ENCODE peak calls at places on chromosomes 11 and 22, in nine cellular contexts. One of them, this sample, is unnamed.

GRCh38 chr11:35029979-35030378 is 109.0 kb upstream of the CD44 start:
- DNase-seq in GM12891: no peak
- DNase-seq in choroid plexus epithelial cell: peak; percentile 72
- DNase-seq in body of pancreas: no peak
- DNase-seq in Caco-2: no peak
- DNase-seq in nucleus accumbens: no peak
- DNase-seq in anterior cingulate cortex: no peak
- DNase-seq in activated CD4-positive, alpha-beta T cell treated with anti-CD3 and anti-CD28 coated beads, Interleukin-2, amount 50 U/mL, for 48 hours: peak; percentile 31
- DNase-seq in fibroblast of villous mesenchyme: peak; percentile 86
- DNase-seq in this sample: no peak

GRCh38 chr11:56624661-56625110 is 10.0 kb upstream of the OR5M1 start:
- DNase-seq in GM12891: no peak
- DNase-seq in choroid plexus epithelial cell: peak; percentile 45
- DNase-seq in body of pancreas: no peak
- DNase-seq in Caco-2: peak; percentile 58
- DNase-seq in nucleus accumbens: no peak
- DNase-seq in anterior cingulate cortex: no peak
- DNase-seq in activated CD4-positive, alpha-beta T cell treated with anti-CD3 and anti-CD28 coated beads, Interleukin-2, amount 50 U/mL, for 48 hours: no peak
- DNase-seq in fibroblast of villous mesenchyme: peak; percentile 13
- DNase-seq in this sample: no peak

GRCh38 chr11:64844330-64845124 is at the start of gene CDC42BPG:
- DNase-seq in GM12891: peak; percentile 91
- DNase-seq in choroid plexus epithelial cell: peak; percentile 69
- DNase-seq in body of pancreas: peak; percentile 94
- DNase-seq in Caco-2: peak; percentile 96
- DNase-seq in nucleus accumbens: no peak
- DNase-seq in anterior cingulate cortex: no peak
- DNase-seq in activated CD4-positive, alpha-beta T cell treated with anti-CD3 and anti-CD28 coated beads, Interleukin-2, amount 50 U/mL, for 48 hours: peak; percentile 69
- DNase-seq in fibroblast of villous mesenchyme: peak; percentile 60
- DNase-seq in this sample: peak; percentile 76

GRCh38 chr11:44125598-44125997 is 30.1 kb downstream of the EXT2 start:
- DNase-seq in GM12891: no peak
- DNase-seq in choroid plexus epithelial cell: no peak
- DNase-seq in body of pancreas: no peak
- DNase-seq in Caco-2: no peak
- DNase-seq in nucleus accumbens: no peak
- DNase-seq in anterior cingulate cortex: no peak
- DNase-seq in activated CD4-positive, alpha-beta T cell treated with anti-CD3 and anti-CD28 coated beads, Interleukin-2, amount 50 U/mL, for 48 hours: no peak
- DNase-seq in fibroblast of villous mesenchyme: no peak
- DNase-seq in this sample: no peak

GRCh38 chr11:120940297-120940847 is 83.5 kb upstream of the TBCEL start:
- DNase-seq in GM12891: no peak
- DNase-seq in choroid plexus epithelial cell: no peak
- DNase-seq in body of pancreas: no peak
- DNase-seq in Caco-2: no peak
- DNase-seq in nucleus accumbens: no peak
- DNase-seq in anterior cingulate cortex: no peak
- DNase-seq in activated CD4-positive, alpha-beta T cell treated with anti-CD3 and anti-CD28 coated beads, Interleukin-2, amount 50 U/mL, for 48 hours: no peak
- DNase-seq in fibroblast of villous mesenchyme: no peak
- DNase-seq in this sample: no peak

GRCh38 chr11:61978703-61979661 is 11.5 kb upstream of the FTH1 start:
- DNase-seq in GM12891: no peak
- DNase-seq in choroid plexus epithelial cell: peak; percentile 72
- DNase-seq in body of pancreas: no peak
- DNase-seq in Caco-2: no peak
- DNase-seq in nucleus accumbens: no peak
- DNase-seq in anterior cingulate cortex: no peak
- DNase-seq in activated CD4-positive, alpha-beta T cell treated with anti-CD3 and anti-CD28 coated beads, Interleukin-2, amount 50 U/mL, for 48 hours: no peak
- DNase-seq in fibroblast of villous mesenchyme: peak; percentile 73
- DNase-seq in this sample: no peak

GRCh38 chr11:116284930-116285329 is 487.9 kb downstream of the BUD13 start:
- DNase-seq in GM12891: no peak
- DNase-seq in choroid plexus epithelial cell: no peak
- DNase-seq in body of pancreas: no peak
- DNase-seq in Caco-2: no peak
- DNase-seq in nucleus accumbens: no peak
- DNase-seq in anterior cingulate cortex: no peak
- DNase-seq in activated CD4-positive, alpha-beta T cell treated with anti-CD3 and anti-CD28 coated beads, Interleukin-2, amount 50 U/mL, for 48 hours: no peak
- DNase-seq in fibroblast of villous mesenchyme: no peak
- DNase-seq in this sample: no peak

GRCh38 chr11:69209936-69210659 is 54.4 kb downstream of the SMIM38 start:
- DNase-seq in GM12891: no peak
- DNase-seq in choroid plexus epithelial cell: no peak
- DNase-seq in body of pancreas: peak; percentile 51
- DNase-seq in Caco-2: no peak
- DNase-seq in nucleus accumbens: no peak
- DNase-seq in anterior cingulate cortex: no peak
- DNase-seq in activated CD4-positive, alpha-beta T cell treated with anti-CD3 and anti-CD28 coated beads, Interleukin-2, amount 50 U/mL, for 48 hours: peak; percentile 31
- DNase-seq in fibroblast of villous mesenchyme: no peak
- DNase-seq in this sample: no peak

GRCh38 chr11:120543816-120544215 is 32.3 kb downstream of the GRIK4 start:
- DNase-seq in GM12891: no peak
- DNase-seq in choroid plexus epithelial cell: no peak
- DNase-seq in body of pancreas: no peak
- DNase-seq in Caco-2: no peak
- DNase-seq in nucleus accumbens: no peak
- DNase-seq in anterior cingulate cortex: no peak
- DNase-seq in activated CD4-positive, alpha-beta T cell treated with anti-CD3 and anti-CD28 coated beads, Interleukin-2, amount 50 U/mL, for 48 hours: no peak
- DNase-seq in fibroblast of villous mesenchyme: no peak
- DNase-seq in this sample: no peak

GRCh38 chr11:131397666-131398065 is 27.3 kb downstream of the NTM start:
- DNase-seq in GM12891: no peak
- DNase-seq in choroid plexus epithelial cell: no peak
- DNase-seq in body of pancreas: no peak
- DNase-seq in Caco-2: no peak
- DNase-seq in nucleus accumbens: no peak
- DNase-seq in anterior cingulate cortex: no peak
- DNase-seq in activated CD4-positive, alpha-beta T cell treated with anti-CD3 and anti-CD28 coated beads, Interleukin-2, amount 50 U/mL, for 48 hours: no peak
- DNase-seq in fibroblast of villous mesenchyme: no peak
- DNase-seq in this sample: no peak

GRCh38 chr11:21115999-21116398 is 446.6 kb downstream of the NELL1 start:
- DNase-seq in GM12891: no peak
- DNase-seq in choroid plexus epithelial cell: no peak
- DNase-seq in body of pancreas: no peak
- DNase-seq in Caco-2: no peak
- DNase-seq in nucleus accumbens: no peak
- DNase-seq in anterior cingulate cortex: no peak
- DNase-seq in activated CD4-positive, alpha-beta T cell treated with anti-CD3 and anti-CD28 coated beads, Interleukin-2, amount 50 U/mL, for 48 hours: no peak
- DNase-seq in fibroblast of villous mesenchyme: no peak
- DNase-seq in this sample: no peak

GRCh38 chr22:46674367-46674781 is 54.2 kb downstream of the GRAMD4 start:
- DNase-seq in GM12891: peak; percentile 71
- DNase-seq in choroid plexus epithelial cell: no peak
- DNase-seq in body of pancreas: no peak
- DNase-seq in Caco-2: no peak
- DNase-seq in nucleus accumbens: no peak
- DNase-seq in anterior cingulate cortex: no peak
- DNase-seq in activated CD4-positive, alpha-beta T cell treated with anti-CD3 and anti-CD28 coated beads, Interleukin-2, amount 50 U/mL, for 48 hours: peak; percentile 98
- DNase-seq in fibroblast of villous mesenchyme: no peak
- DNase-seq in this sample: no peak

GRCh38 chr22:22576244-22576988 is 17.4 kb upstream of the PRAME start:
- DNase-seq in GM12891: peak; percentile 45
- DNase-seq in choroid plexus epithelial cell: peak; percentile 71
- DNase-seq in body of pancreas: peak; percentile 49
- DNase-seq in Caco-2: peak; percentile 71
- DNase-seq in nucleus accumbens: no peak
- DNase-seq in anterior cingulate cortex: no peak
- DNase-seq in activated CD4-positive, alpha-beta T cell treated with anti-CD3 and anti-CD28 coated beads, Interleukin-2, amount 50 U/mL, for 48 hours: peak; percentile 55
- DNase-seq in fibroblast of villous mesenchyme: peak; percentile 53
- DNase-seq in this sample: no peak

GRCh38 chr11:6414874-6415328 is 4.0 kb downstream of the APBB1 start:
- DNase-seq in GM12891: no peak
- DNase-seq in choroid plexus epithelial cell: no peak
- DNase-seq in body of pancreas: no peak
- DNase-seq in Caco-2: no peak
- DNase-seq in nucleus accumbens: no peak
- DNase-seq in anterior cingulate cortex: no peak
- DNase-seq in activated CD4-positive, alpha-beta T cell treated with anti-CD3 and anti-CD28 coated beads, Interleukin-2, amount 50 U/mL, for 48 hours: peak; percentile 57
- DNase-seq in fibroblast of villous mesenchyme: no peak
- DNase-seq in this sample: no peak

GRCh38 chr22:47055921-47056320 is 293.5 kb downstream of the TBC1D22A start:
- DNase-seq in GM12891: no peak
- DNase-seq in choroid plexus epithelial cell: no peak
- DNase-seq in body of pancreas: peak; percentile 1
- DNase-seq in Caco-2: no peak
- DNase-seq in nucleus accumbens: no peak
- DNase-seq in anterior cingulate cortex: no peak
- DNase-seq in activated CD4-positive, alpha-beta T cell treated with anti-CD3 and anti-CD28 coated beads, Interleukin-2, amount 50 U/mL, for 48 hours: no peak
- DNase-seq in fibroblast of villous mesenchyme: no peak
- DNase-seq in this sample: no peak

GRCh38 chr22:25827415-25827814 is 85.4 kb downstream of the MYO18B start:
- DNase-seq in GM12891: no peak
- DNase-seq in choroid plexus epithelial cell: no peak
- DNase-seq in body of pancreas: no peak
- DNase-seq in Caco-2: no peak
- DNase-seq in nucleus accumbens: no peak
- DNase-seq in anterior cingulate cortex: no peak
- DNase-seq in activated CD4-positive, alpha-beta T cell treated with anti-CD3 and anti-CD28 coated beads, Interleukin-2, amount 50 U/mL, for 48 hours: no peak
- DNase-seq in fibroblast of villous mesenchyme: no peak
- DNase-seq in this sample: no peak

GRCh38 chr11:130653838-130654601 is 205.6 kb downstream of the ADAMTS15 start:
- DNase-seq in GM12891: no peak
- DNase-seq in choroid plexus epithelial cell: peak; percentile 59
- DNase-seq in body of pancreas: peak; percentile 72
- DNase-seq in Caco-2: no peak
- DNase-seq in nucleus accumbens: no peak
- DNase-seq in anterior cingulate cortex: no peak
- DNase-seq in activated CD4-positive, alpha-beta T cell treated with anti-CD3 and anti-CD28 coated beads, Interleukin-2, amount 50 U/mL, for 48 hours: no peak
- DNase-seq in fibroblast of villous mesenchyme: no peak
- DNase-seq in this sample: peak; percentile 84

GRCh38 chr11:94325681-94326080 is 21.3 kb downstream of the IZUMO1R start:
- DNase-seq in GM12891: peak; percentile 44
- DNase-seq in choroid plexus epithelial cell: peak; percentile 70
- DNase-seq in body of pancreas: no peak
- DNase-seq in Caco-2: peak; percentile 61
- DNase-seq in nucleus accumbens: no peak
- DNase-seq in anterior cingulate cortex: no peak
- DNase-seq in activated CD4-positive, alpha-beta T cell treated with anti-CD3 and anti-CD28 coated beads, Interleukin-2, amount 50 U/mL, for 48 hours: peak; percentile 65
- DNase-seq in fibroblast of villous mesenchyme: peak; percentile 39
- DNase-seq in this sample: no peak

GRCh38 chr11:63745304-63746170 is 23.0 kb downstream of the ZFTA start:
- DNase-seq in GM12891: no peak
- DNase-seq in choroid plexus epithelial cell: no peak
- DNase-seq in body of pancreas: no peak
- DNase-seq in Caco-2: no peak
- DNase-seq in nucleus accumbens: no peak
- DNase-seq in anterior cingulate cortex: no peak
- DNase-seq in activated CD4-positive, alpha-beta T cell treated with anti-CD3 and anti-CD28 coated beads, Interleukin-2, amount 50 U/mL, for 48 hours: no peak
- DNase-seq in fibroblast of villous mesenchyme: no peak
- DNase-seq in this sample: no peak

GRCh38 chr22:22930571-22931556 is 43.2 kb downstream of the IGLL5 start:
- DNase-seq in GM12891: no peak
- DNase-seq in choroid plexus epithelial cell: no peak
- DNase-seq in body of pancreas: no peak
- DNase-seq in Caco-2: no peak
- DNase-seq in nucleus accumbens: no peak
- DNase-seq in anterior cingulate cortex: no peak
- DNase-seq in activated CD4-positive, alpha-beta T cell treated with anti-CD3 and anti-CD28 coated beads, Interleukin-2, amount 50 U/mL, for 48 hours: no peak
- DNase-seq in fibroblast of villous mesenchyme: no peak
- DNase-seq in this sample: no peak

GRCh38 chr11:122334546-122335375 is 218.7 kb upstream of the BLID start:
- DNase-seq in GM12891: no peak
- DNase-seq in choroid plexus epithelial cell: peak; percentile 52
- DNase-seq in body of pancreas: no peak
- DNase-seq in Caco-2: no peak
- DNase-seq in nucleus accumbens: no peak
- DNase-seq in anterior cingulate cortex: no peak
- DNase-seq in activated CD4-positive, alpha-beta T cell treated with anti-CD3 and anti-CD28 coated beads, Interleukin-2, amount 50 U/mL, for 48 hours: no peak
- DNase-seq in fibroblast of villous mesenchyme: peak; percentile 25
- DNase-seq in this sample: peak; percentile 49

GRCh38 chr11:123034587-123034986 is 27.3 kb downstream of the HSPA8 start:
- DNase-seq in GM12891: no peak
- DNase-seq in choroid plexus epithelial cell: no peak
- DNase-seq in body of pancreas: no peak
- DNase-seq in Caco-2: no peak
- DNase-seq in nucleus accumbens: no peak
- DNase-seq in anterior cingulate cortex: no peak
- DNase-seq in activated CD4-positive, alpha-beta T cell treated with anti-CD3 and anti-CD28 coated beads, Interleukin-2, amount 50 U/mL, for 48 hours: no peak
- DNase-seq in fibroblast of villous mesenchyme: no peak
- DNase-seq in this sample: no peak

GRCh38 chr11:119828011-119828410 is 99.0 kb upstream of the NECTIN1 start:
- DNase-seq in GM12891: no peak
- DNase-seq in choroid plexus epithelial cell: no peak
- DNase-seq in body of pancreas: no peak
- DNase-seq in Caco-2: no peak
- DNase-seq in nucleus accumbens: no peak
- DNase-seq in anterior cingulate cortex: no peak
- DNase-seq in activated CD4-positive, alpha-beta T cell treated with anti-CD3 and anti-CD28 coated beads, Interleukin-2, amount 50 U/mL, for 48 hours: no peak
- DNase-seq in fibroblast of villous mesenchyme: no peak
- DNase-seq in this sample: no peak

GRCh38 chr11:65225284-65226102 is 36.3 kb upstream of the POLA2 start:
- DNase-seq in GM12891: peak; percentile 69
- DNase-seq in choroid plexus epithelial cell: peak; percentile 74
- DNase-seq in body of pancreas: peak; percentile 74
- DNase-seq in Caco-2: peak; percentile 80
- DNase-seq in nucleus accumbens: no peak
- DNase-seq in anterior cingulate cortex: no peak
- DNase-seq in activated CD4-positive, alpha-beta T cell treated with anti-CD3 and anti-CD28 coated beads, Interleukin-2, amount 50 U/mL, for 48 hours: peak; percentile 75
- DNase-seq in fibroblast of villous mesenchyme: peak; percentile 62
- DNase-seq in this sample: peak; percentile 81

GRCh38 chr11:88345408-88345807 is 7.9 kb upstream of the CTSC start:
- DNase-seq in GM12891: no peak
- DNase-seq in choroid plexus epithelial cell: peak; percentile 69
- DNase-seq in body of pancreas: no peak
- DNase-seq in Caco-2: no peak
- DNase-seq in nucleus accumbens: no peak
- DNase-seq in anterior cingulate cortex: no peak
- DNase-seq in activated CD4-positive, alpha-beta T cell treated with anti-CD3 and anti-CD28 coated beads, Interleukin-2, amount 50 U/mL, for 48 hours: no peak
- DNase-seq in fibroblast of villous mesenchyme: no peak
- DNase-seq in this sample: no peak

GRCh38 chr11:7098235-7098832 is 9.5 kb downstream of the RBMXL2 start:
- DNase-seq in GM12891: peak; percentile 18
- DNase-seq in choroid plexus epithelial cell: peak; percentile 71
- DNase-seq in body of pancreas: no peak
- DNase-seq in Caco-2: peak; percentile 54
- DNase-seq in nucleus accumbens: no peak
- DNase-seq in anterior cingulate cortex: no peak
- DNase-seq in activated CD4-positive, alpha-beta T cell treated with anti-CD3 and anti-CD28 coated beads, Interleukin-2, amount 50 U/mL, for 48 hours: no peak
- DNase-seq in fibroblast of villous mesenchyme: peak; percentile 49
- DNase-seq in this sample: no peak

GRCh38 chr11:65556470-65557279 is 1.5 kb downstream of the LTBP3 start:
- DNase-seq in GM12891: no peak
- DNase-seq in choroid plexus epithelial cell: no peak
- DNase-seq in body of pancreas: no peak
- DNase-seq in Caco-2: no peak
- DNase-seq in nucleus accumbens: no peak
- DNase-seq in anterior cingulate cortex: no peak
- DNase-seq in activated CD4-positive, alpha-beta T cell treated with anti-CD3 and anti-CD28 coated beads, Interleukin-2, amount 50 U/mL, for 48 hours: no peak
- DNase-seq in fibroblast of villous mesenchyme: no peak
- DNase-seq in this sample: no peak

GRCh38 chr11:82701847-82702520 is 31.7 kb downstream of the FAM181B start:
- DNase-seq in GM12891: no peak
- DNase-seq in choroid plexus epithelial cell: peak; percentile 65
- DNase-seq in body of pancreas: no peak
- DNase-seq in Caco-2: peak; percentile 71
- DNase-seq in nucleus accumbens: no peak
- DNase-seq in anterior cingulate cortex: no peak
- DNase-seq in activated CD4-positive, alpha-beta T cell treated with anti-CD3 and anti-CD28 coated beads, Interleukin-2, amount 50 U/mL, for 48 hours: peak; percentile 23
- DNase-seq in fibroblast of villous mesenchyme: peak; percentile 42
- DNase-seq in this sample: no peak

GRCh38 chr11:70583781-70584218 is 185.5 kb downstream of the CTTN start:
- DNase-seq in GM12891: no peak
- DNase-seq in choroid plexus epithelial cell: no peak
- DNase-seq in body of pancreas: no peak
- DNase-seq in Caco-2: no peak
- DNase-seq in nucleus accumbens: no peak
- DNase-seq in anterior cingulate cortex: no peak
- DNase-seq in activated CD4-positive, alpha-beta T cell treated with anti-CD3 and anti-CD28 coated beads, Interleukin-2, amount 50 U/mL, for 48 hours: no peak
- DNase-seq in fibroblast of villous mesenchyme: no peak
- DNase-seq in this sample: no peak

GRCh38 chr11:111976614-111977140 is 39.5 kb downstream of the DIXDC1 start:
- DNase-seq in GM12891: peak; percentile 25
- DNase-seq in choroid plexus epithelial cell: peak; percentile 17
- DNase-seq in body of pancreas: peak; percentile 19
- DNase-seq in Caco-2: no peak
- DNase-seq in nucleus accumbens: no peak
- DNase-seq in anterior cingulate cortex: peak; percentile 44
- DNase-seq in activated CD4-positive, alpha-beta T cell treated with anti-CD3 and anti-CD28 coated beads, Interleukin-2, amount 50 U/mL, for 48 hours: no peak
- DNase-seq in fibroblast of villous mesenchyme: no peak
- DNase-seq in this sample: peak; percentile 54

GRCh38 chr11:67178421-67178820 is 59.4 kb downstream of the KDM2A start:
- DNase-seq in GM12891: no peak
- DNase-seq in choroid plexus epithelial cell: no peak
- DNase-seq in body of pancreas: no peak
- DNase-seq in Caco-2: no peak
- DNase-seq in nucleus accumbens: no peak
- DNase-seq in anterior cingulate cortex: no peak
- DNase-seq in activated CD4-positive, alpha-beta T cell treated with anti-CD3 and anti-CD28 coated beads, Interleukin-2, amount 50 U/mL, for 48 hours: no peak
- DNase-seq in fibroblast of villous mesenchyme: peak; percentile 38
- DNase-seq in this sample: no peak

This sample was measured in ureter.